ENCODE peak calls at places on chromosomes 16 and 17, in nine cellular contexts. L, D, I, S, J, H, P, M and C are unnamed samples.
A peak's percentile ranks its signal among the peaks of the same experiment; 100 is the strongest.

GRCh38 chr17:70011750-70012149 is 63.3 kb upstream of the KCNJ16 start:
- DNase-seq in P (no peak), S (no peak), J (no peak), M (no peak), I (no peak), L (no peak), H (no peak), D (no peak), C (no peak)

GRCh38 chr17:6110088-6110487 is 39.9 kb downstream of the WSCD1 start:
- DNase-seq in J (no peak), S (peak; percentile 56), I (no peak), P (no peak), M (no peak), L (no peak), H (no peak), D (no peak), C (no peak)

GRCh38 chr16:8708546-8708945 is 34.1 kb downstream of the ABAT start:
- DNase-seq in S (no peak), H (no peak), J (no peak), M (no peak), I (no peak), P (no peak), L (no peak), D (no peak), C (no peak)

GRCh38 chr16:1619976-1620375 is 7.8 kb downstream of the CRAMP1 start:
- DNase-seq in I (no peak), H (no peak), L (no peak), S (no peak), P (no peak), D (no peak), M (no peak), J (no peak), C (no peak)

GRCh38 chr17:82013772-82014321 is 8.8 kb downstream of the CENPX start:
- DNase-seq in P (no peak), L (no peak), J (no peak), S (no peak), I (no peak), H (no peak), D (no peak), M (no peak), C (no peak)

GRCh38 chr16:51876934-51877333 is 670.0 kb downstream of the TOX3 start:
- DNase-seq in S (no peak), H (no peak), D (no peak), I (no peak), L (peak; percentile 69), P (no peak), M (no peak), J (no peak), C (no peak)

GRCh38 chr16:61887903-61888302 is 148.3 kb downstream of the CDH8 start:
- DNase-seq in H (peak; percentile 63), I (no peak), L (no peak), M (peak; percentile 34), P (no peak), D (no peak), S (peak; percentile 25), J (no peak), C (no peak)

GRCh38 chr16:15539197-15539596 is 103.8 kb downstream of the MARF1 start:
- DNase-seq in M (no peak), P (no peak), L (no peak), I (peak; percentile 43), D (peak; percentile 36), H (no peak), J (no peak), S (no peak), C (no peak)

GRCh38 chr17:82710499-82711232 is 5.8 kb upstream of the FN3KRP start:
- DNase-seq in I (no peak), L (no peak), P (no peak), D (no peak), J (no peak), S (no peak), M (no peak), H (no peak), C (no peak)

GRCh38 chr17:43175213-43176118 is 4.5 kb downstream of the NBR1 start:
- DNase-seq in H (peak; percentile 76), L (peak; percentile 50), M (no peak), J (no peak), P (no peak), D (no peak), S (peak; percentile 32), I (no peak), C (no peak)

GRCh38 chr17:61395409-61395982 is 4.1 kb upstream of the TBX2 start:
- DNase-seq in L (no peak), H (no peak), D (no peak), I (no peak), J (no peak), S (no peak), P (no peak), M (no peak), C (no peak)

GRCh38 chr16:11138026-11138768 is 117.8 kb downstream of the SOCS1 start:
- DNase-seq in L (no peak), S (peak; percentile 58), H (no peak), M (no peak), P (no peak), I (no peak), D (no peak), J (no peak), C (no peak)

GRCh38 chr17:19248149-19248922 is 11.2 kb downstream of the EPN2 start:
- DNase-seq in L (no peak), I (no peak), S (peak; percentile 80), H (no peak), M (no peak), J (no peak), D (no peak), P (no peak), C (no peak)

GRCh38 chr17:51032850-51033249 is 87.8 kb downstream of the SPAG9 start:
- DNase-seq in S (peak; percentile 33), M (no peak), H (peak; percentile 46), L (no peak), I (no peak), D (no peak), J (no peak), P (no peak), C (no peak)

GRCh38 chr16:64964126-64964540 is 157.7 kb downstream of the CDH11 start:
- DNase-seq in J (no peak), M (no peak), L (peak; percentile 21), I (no peak), D (no peak), S (peak; percentile 48), P (no peak), H (peak; percentile 84), C (no peak)

GRCh38 chr16:52095466-52095865 is 451.5 kb downstream of the TOX3 start:
- DNase-seq in I (no peak), H (no peak), D (no peak), M (no peak), J (no peak), S (no peak), L (no peak), P (no peak), C (no peak)

GRCh38 chr17:48351916-48352332 is 78.1 kb downstream of the SKAP1 start:
- DNase-seq in S (peak; percentile 75), J (no peak), P (peak; percentile 38), M (no peak), H (peak; percentile 36), I (peak; percentile 46), L (peak; percentile 26), D (peak; percentile 30), C (no peak)

GRCh38 chr17:67487506-67487905 is 110.4 kb downstream of the PITPNC1 start:
- DNase-seq in M (no peak), S (no peak), D (no peak), P (no peak), H (no peak), I (no peak), L (no peak), J (no peak), C (no peak)

GRCh38 chr17:39198186-39198566 is 707 bp upstream of the CACNB1 start:
- DNase-seq in D (peak; percentile 33), S (no peak), J (no peak), L (no peak), H (no peak), I (no peak), P (no peak), M (peak; percentile 62), C (no peak)
- H3K4me3 ChIP-seq in D (no peak overlapping the region), S (peak overlapping the region; percentile 75), J (peak overlapping the region; percentile 64), L (peak overlapping the region; percentile 80), H (no peak overlapping the region), I (peak overlapping the region; percentile 52), P (peak overlapping the region; percentile 23), M (no peak overlapping the region), C (no peak overlapping the region)

GRCh38 chr16:85560932-85561247 is 52.2 kb upstream of the GSE1 start:
- DNase-seq in D (no peak), M (no peak), I (no peak), S (no peak), H (no peak), L (no peak), J (no peak), P (no peak), C (no peak)
- H3K27ac ChIP-seq in D (no peak overlapping the region), M (no peak overlapping the region), I (no peak overlapping the region), S (no peak overlapping the region), H (no peak overlapping the region), L (no peak overlapping the region), J (peak overlapping the region; percentile 8), P (no peak overlapping the region), C (no peak overlapping the region)

GRCh38 chr17:76871668-76872067 is 3.5 kb downstream of the MGAT5B start:
- DNase-seq in I (no peak), H (peak; percentile 2), L (no peak), M (no peak), P (no peak), S (no peak), D (no peak), J (no peak), C (no peak)

GRCh38 chr17:76873856-76874255 is 5.7 kb downstream of the MGAT5B start:
- DNase-seq in M (no peak), H (peak; percentile 55), D (no peak), L (no peak), J (no peak), P (no peak), S (no peak), I (no peak), C (no peak)

GRCh38 chr17:76869878-76870714 is 1.9 kb downstream of the MGAT5B start:
- DNase-seq in S (no peak), J (no peak), I (no peak), H (no peak), D (no peak), M (no peak), L (no peak), P (no peak), C (no peak)

GRCh38 chr17:76872874-76873221 is 4.6 kb downstream of the MGAT5B start:
- DNase-seq in J (no peak), S (no peak), P (no peak), I (no peak), L (no peak), H (no peak), M (no peak), D (no peak), C (no peak)

GRCh38 chr17:76872221-76872873 is 4.1 kb downstream of the MGAT5B start:
- DNase-seq in L (peak; percentile 90), S (peak; percentile 98), I (peak; percentile 81), J (no peak), H (peak; percentile 95), D (no peak), M (no peak), P (no peak), C (no peak)
- H3K4me3 ChIP-seq in L (no peak overlapping the region), S (peak overlapping the region; percentile 30), I (peak overlapping the region; percentile 0), J (no peak overlapping the region), H (peak overlapping the region; percentile 21), D (no peak overlapping the region), M (no peak overlapping the region), P (no peak overlapping the region), C (no peak overlapping the region)

DNA sequence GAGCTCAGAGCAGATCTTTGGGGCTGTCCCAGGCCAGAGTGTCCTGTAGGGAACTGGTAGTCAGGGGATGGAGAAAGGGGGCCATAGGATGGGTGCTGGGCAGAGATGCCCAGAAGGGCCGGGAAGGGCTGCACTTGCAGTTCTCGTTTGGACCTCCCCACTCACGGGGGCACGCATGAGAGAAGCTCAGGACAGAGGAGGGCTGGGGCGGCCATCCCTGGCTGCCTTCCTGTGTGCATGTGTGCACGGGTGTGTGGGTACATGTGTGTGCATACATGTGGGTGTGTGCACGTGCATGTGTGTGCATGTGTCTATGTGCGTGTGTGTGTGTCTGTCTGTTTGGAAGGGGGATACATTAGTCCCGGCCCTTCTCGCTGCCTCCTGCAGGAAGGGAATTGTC is 73.3 kb downstream of the COG7 start:
- DNase-seq in M (no peak), D (no peak), P (no peak), S (no peak), I (no peak), L (no peak), J (no peak), H (no peak), C (no peak)
- H3K27ac ChIP-seq in M (no peak overlapping the region), D (no peak overlapping the region), P (no peak overlapping the region), S (no peak overlapping the region), I (no peak overlapping the region), L (no peak overlapping the region), J (no peak overlapping the region), H (no peak overlapping the region), C (no peak overlapping the region)